ENCODE peak calls at places on chromosomes 3 and 15, in four cellular contexts. D is upper lobe of right lung, Z is H4, W is ACHN. L is an unnamed sample.

GRCh38 chr3:131602011-131602779 is 99.4 kb upstream of the MRPL3 start:
- DNase-seq in Z (no peak), D (no peak), W (no peak), L (no peak)

GRCh38 chr15:98648654-98649537 is 557 bp downstream of the IGF1R start:
- DNase-seq in W (peak), Z (no peak), D (peak), L (peak)

GRCh38 chr15:25725758-25726157 is 137.4 kb downstream of the ATP10A start:
- DNase-seq in W (no peak), D (no peak), Z (no peak), L (no peak)

GRCh38 chr15:55254916-55255679 is 34.5 kb downstream of the RAB27A start:
- DNase-seq in D (no peak), Z (no peak), W (no peak), L (no peak)

GRCh38 chr3:158771982-158772381 is 29.9 kb upstream of the MFSD1 start:
- DNase-seq in W (no peak), D (no peak), Z (no peak), L (no peak)

GRCh38 chr3:177931346-177931745 is 604.9 kb upstream of the KCNMB2 start:
- DNase-seq in D (no peak), Z (no peak), W (no peak), L (no peak)

GRCh38 chr3:196793224-196793623 is 53.6 kb downstream of the PAK2 start:
- DNase-seq in D (no peak), W (peak), Z (peak), L (peak)

GRCh38 chr3:31227152-31227581 is 305.6 kb upstream of the STT3B start:
- DNase-seq in Z (no peak), D (no peak), W (no peak), L (no peak)

GRCh38 chr15:66851226-66852063 is 149.4 kb downstream of the SMAD6 start:
- DNase-seq in W (peak), D (peak), Z (peak), L (peak)

GRCh38 chr3:150407818-150408231 is 273 bp upstream of the TSC22D2 start:
- DNase-seq in Z (peak), W (peak), D (peak), L (no peak)

GRCh38 chr15:55992769-55993110 is 672 bp downstream of the NEDD4 start:
- DNase-seq in D (no peak), W (no peak), Z (no peak), L (no peak)

GRCh38 chr3:46882377-46883015 is 5.0 kb downstream of the PTH1R start:
- DNase-seq in Z (no peak), W (peak), D (no peak), L (peak)

GRCh38 chr3:118863731-118864322 is 170.8 kb downstream of the IGSF11 start:
- DNase-seq in Z (peak), W (peak), D (no peak), L (no peak)

GRCh38 chr15:42933886-42934667 is 13.5 kb upstream of the TTBK2 start:
- DNase-seq in Z (peak), W (no peak), D (no peak), L (no peak)

GRCh38 chr3:11764931-11765363 is 81.7 kb downstream of the TAMM41 start:
- DNase-seq in Z (peak), W (peak), D (no peak), L (peak)

GRCh38 chr3:193701896-193702644 is 109.1 kb downstream of the OPA1 start:
- DNase-seq in D (no peak), Z (no peak), W (peak), L (no peak)

GRCh38 chr15:67311751-67312150 is 57.2 kb downstream of the IQCH start:
- DNase-seq in D (no peak), W (no peak), Z (no peak), L (no peak)

GRCh38 chr3:50267280-50267913 is 1.6 kb upstream of the SEMA3B start:
- DNase-seq in D (peak), Z (no peak), W (peak), L (no peak)

GRCh38 chr15:70054884-70055387 is 42.8 kb downstream of the TLE3 start:
- DNase-seq in Z (no peak), W (no peak), D (no peak), L (no peak)

GRCh38 chr3:122886951-122887350 is 92.1 kb downstream of the SLC49A4 start:
- DNase-seq in Z (no peak), D (no peak), W (no peak), L (no peak)

GRCh38 chr15:64731012-64731806 is 44.2 kb downstream of the RBPMS2 start:
- DNase-seq in W (peak), Z (peak), D (peak), L (peak)

GRCh38 chr15:88992216-88992615 is 79.0 kb upstream of the MFGE8 start:
- DNase-seq in W (no peak), D (no peak), Z (no peak), L (no peak)

GRCh38 chr15:41505776-41506175 is 7.9 kb downstream of the LTK start:
- DNase-seq in W (no peak), D (no peak), Z (no peak), L (no peak)

GRCh38 chr15:75640483-75641175 is 605 bp upstream of the IMP3 start:
- DNase-seq in D (peak), Z (no peak), W (peak), L (peak)